ENCODE peak calls at places on chromosomes 11 and 22, in eight cellular contexts. L is IMR-90, E is A549, R is K562, G is HCT116, S is HepG2, Q is H1, J is GM12878. F is an unnamed sample.
A peak's percentile ranks its signal among the peaks of the same experiment; 100 is the strongest.

GRCh38 chr11:61309739-61310138 is 14.6 kb upstream of the VWCE start:
- DNase-seq in R (no peak), E (no peak), J (no peak), S (no peak), L (no peak), G (no peak), Q (no peak), F (no peak)

GRCh38 chr11:71080239-71081097 is 171.9 kb downstream of the SHANK2 start:
- DNase-seq in R (peak; percentile 71), E (peak; percentile 87), Q (peak; percentile 46), L (peak; percentile 58), S (peak; percentile 76), G (peak; percentile 79), J (peak; percentile 17), F (no peak)

GRCh38 chr22:42231929-42232328 is 38.5 kb downstream of the TCF20 start:
- DNase-seq in L (no peak), J (no peak), S (no peak), Q (no peak), G (no peak), E (no peak), R (no peak), F (no peak)

GRCh38 chr11:33633251-33634003 is 67.2 kb downstream of the C11orf91 start:
- DNase-seq in G (peak; percentile 98), J (no peak), Q (peak; percentile 17), R (no peak), E (peak; percentile 94), S (peak; percentile 82), L (peak; percentile 72), F (no peak)

GRCh38 chr11:96037267-96037990 is 113.5 kb upstream of the MTMR2 start:
- DNase-seq in S (no peak), J (no peak), Q (no peak), G (no peak), E (peak; percentile 4), R (no peak), L (no peak), F (no peak)

GRCh38 chr22:34878996-34879395 is 187.0 kb upstream of the ISX start:
- DNase-seq in G (no peak), L (no peak), E (no peak), J (no peak), S (no peak), R (no peak), Q (no peak), F (no peak)

GRCh38 chr11:43467958-43468357 is 109.2 kb downstream of the TTC17 start:
- DNase-seq in E (peak; percentile 19), L (no peak), J (no peak), R (no peak), Q (no peak), G (no peak), S (no peak), F (no peak)

GRCh38 chr11:118908931-118909618 is 16.7 kb downstream of the BCL9L start:
- DNase-seq in Q (no peak), L (peak; percentile 92), R (no peak), J (no peak), S (no peak), G (no peak), E (peak; percentile 84), F (peak; percentile 70)

GRCh38 chr22:43363580-43364435 is 20.6 kb upstream of the SCUBE1 start:
- DNase-seq in E (no peak), J (no peak), G (no peak), S (no peak), L (no peak), R (no peak), Q (no peak), F (no peak)

GRCh38 chr11:32884770-32885384 is 7.7 kb upstream of the QSER1 start:
- DNase-seq in R (peak; percentile 29), S (no peak), J (no peak), E (peak; percentile 34), L (no peak), Q (no peak), G (no peak), F (peak; percentile 19)

GRCh38 chr11:46285594-46286033 is 8.2 kb downstream of the CREB3L1 start:
- DNase-seq in E (no peak), G (no peak), R (no peak), Q (no peak), J (no peak), S (no peak), L (peak; percentile 75), F (no peak)

GRCh38 chr11:72378704-72379383 is 55.5 kb downstream of the CLPB start:
- DNase-seq in E (no peak), G (no peak), R (no peak), S (no peak), L (peak; percentile 48), Q (no peak), J (no peak), F (no peak)

GRCh38 chr22:50221410-50222300 is 20.8 kb downstream of the SELENOO start:
- DNase-seq in J (no peak), E (no peak), S (no peak), R (no peak), L (no peak), G (no peak), Q (no peak), F (no peak)

GRCh38 chr11:43681543-43681942 is 1.0 kb downstream of the HSD17B12 start:
- DNase-seq in E (peak; percentile 40), S (peak; percentile 27), G (no peak), Q (no peak), L (peak; percentile 30), R (no peak), J (no peak), F (no peak)

GRCh38 chr11:88105952-88106351 is 69.3 kb downstream of the RAB38 start:
- DNase-seq in Q (no peak), R (no peak), G (no peak), E (no peak), J (no peak), L (no peak), S (no peak), F (no peak)
- H3K4me2 ChIP-seq in Q (no peak overlapping the region), R (no peak overlapping the region), G (no peak overlapping the region), E (peak overlapping the region; percentile 72), J (no peak overlapping the region), L (no peak overlapping the region), S (no peak overlapping the region), F (no peak overlapping the region)

DNA sequence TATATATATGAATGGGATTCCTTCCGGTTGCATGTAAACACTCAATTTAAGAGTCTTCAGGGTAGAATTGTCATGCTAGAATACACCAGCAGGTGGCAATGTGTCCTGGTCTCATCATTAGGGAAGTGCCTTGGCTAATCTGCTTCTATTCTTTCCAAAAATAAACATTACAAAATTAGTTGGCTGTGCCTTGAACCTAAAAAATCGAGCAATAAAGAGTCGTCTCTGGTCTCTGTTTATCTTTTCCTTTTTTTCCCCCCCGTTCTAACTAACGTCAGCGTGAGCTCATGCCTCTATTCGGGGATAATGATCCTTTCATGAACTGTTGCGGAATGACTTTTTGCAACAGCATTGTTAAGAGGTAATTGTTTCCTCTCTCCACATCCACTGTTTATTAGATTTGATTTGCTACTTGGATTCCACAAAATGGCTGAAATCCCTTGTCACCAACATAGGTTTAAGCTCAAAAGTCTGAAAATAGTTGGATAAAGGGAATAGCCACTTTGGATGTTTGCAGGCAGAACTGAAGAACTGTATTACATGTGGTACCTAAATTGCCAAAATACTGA is 1.2 kb upstream of the ARHGEF12 start:
- DNase-seq in G (no peak), Q (no peak), R (peak; percentile 57), L (peak; percentile 94), J (peak; percentile 69), S (peak; percentile 74), E (peak; percentile 76), F (peak; percentile 91)
- TF ChIP-seq POLR2A in G (no peak), Q (no peak), R (no peak), L (no peak), J (no peak), S (no peak), E (no peak), F (no peak)

GRCh38 chr22:21937041-21937820 is 15.4 kb downstream of the PPM1F start:
- DNase-seq in L (no peak), R (no peak), Q (no peak), E (no peak), G (no peak), S (no peak), J (no peak), F (no peak)
- H3K4me2 ChIP-seq in L (peak overlapping the region; percentile 69), R (peak overlapping the region; percentile 94), Q (no peak overlapping the region), E (peak overlapping the region; percentile 85), G (peak overlapping the region; percentile 83), S (peak overlapping the region; percentile 96), J (peak overlapping the region; percentile 98), F (peak overlapping the region; percentile 1)

GRCh38 chr11:16825091-16825490 is 86.6 kb downstream of the C11orf58 start:
- DNase-seq in R (no peak), J (no peak), L (no peak), G (no peak), Q (no peak), E (no peak), S (no peak), F (no peak)

GRCh38 chr11:16816358-16817270 is 78.2 kb downstream of the C11orf58 start:
- DNase-seq in G (no peak), J (no peak), S (no peak), R (no peak), Q (no peak), E (no peak), L (no peak), F (no peak)

GRCh38 chr11:16817321-16817720 is 78.9 kb downstream of the C11orf58 start:
- DNase-seq in S (no peak), L (no peak), Q (no peak), R (no peak), J (no peak), G (no peak), E (no peak), F (no peak)

GRCh38 chr11:16818284-16818683 is 79.8 kb downstream of the C11orf58 start:
- DNase-seq in E (peak; percentile 29), J (no peak), S (peak; percentile 65), R (no peak), G (no peak), Q (no peak), L (no peak), F (peak; percentile 7)

GRCh38 chr11:16820324-16821092 is 82.1 kb downstream of the C11orf58 start:
- DNase-seq in G (peak; percentile 37), J (peak; percentile 42), Q (peak; percentile 91), S (peak; percentile 62), E (peak; percentile 77), R (peak; percentile 71), L (peak; percentile 61), F (peak; percentile 74)
- TF ChIP-seq POLR2A in G (no peak), J (no peak), Q (no peak), S (no peak), E (no peak), R (no peak), L (no peak), F (no peak)

GRCh38 chr22:30561402-30562154 is 12.9 kb downstream of the GAL3ST1 start:
- DNase-seq in E (no peak), J (no peak), L (no peak), R (no peak), G (no peak), S (no peak), Q (no peak), F (no peak)
- H3K4me2 ChIP-seq in E (peak overlapping the region; percentile 33), J (no peak overlapping the region), L (no peak overlapping the region), R (no peak overlapping the region), G (peak overlapping the region; percentile 50), S (no peak overlapping the region), Q (peak overlapping the region; percentile 9), F (no peak overlapping the region)

DNA sequence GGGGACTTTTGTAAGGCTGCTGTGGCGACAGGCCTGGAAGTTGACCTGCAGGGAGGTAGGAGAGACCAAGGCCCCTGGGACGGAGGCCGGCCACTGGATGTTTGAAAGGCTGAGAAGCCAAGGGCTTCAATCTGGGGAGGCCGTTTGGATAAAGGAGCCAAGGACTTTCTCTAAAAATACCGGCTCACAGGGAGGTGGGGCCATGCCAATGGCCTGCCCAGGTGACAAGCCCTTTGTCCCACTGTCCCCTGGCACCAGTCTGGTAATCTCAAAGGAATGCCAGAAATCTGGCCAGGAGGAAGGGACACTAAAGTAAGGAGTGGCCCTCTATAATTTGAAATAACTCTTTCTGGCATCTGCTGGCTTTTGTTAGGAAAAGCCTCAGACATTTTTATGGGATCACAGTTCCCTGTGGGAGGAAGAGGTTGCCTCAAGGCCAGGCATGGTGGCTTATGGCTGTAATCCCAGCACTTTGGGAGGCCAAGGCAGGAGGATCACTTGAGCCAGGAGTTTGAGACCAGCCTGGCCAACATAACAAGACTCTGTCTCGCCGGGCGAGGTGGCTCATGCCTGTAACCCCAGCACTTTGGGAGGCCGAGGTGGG is 1.9 kb upstream of the CHKA start:
- DNase-seq in L (no peak), R (no peak), S (peak; percentile 75), E (peak; percentile 63), G (peak; percentile 41), Q (no peak), J (no peak), F (no peak)
- TF ChIP-seq POLR2A in L (no peak), R (no peak), S (no peak), E (no peak), G (no peak), Q (no peak), J (no peak), F (no peak)